ENCODE peak calls at places on chromosome 17, in seven cellular contexts. U is cardiac fibroblast, P is chondrocyte, D is amygdala, G is fibroblast of mammary gland, A is brain microvascular endothelial cell, B is T-helper 2 cell. K is an unnamed sample.
A peak's percentile ranks its signal among the peaks of the same experiment; 100 is the strongest.

GRCh38 chr17:73309727-73310555 is 1.9 kb downstream of the CDC42EP4 start:
- DNase-seq in A (no peak), D (no peak), G (no peak), P (peak; percentile 51), B (no peak), U (no peak), K (no peak)

GRCh38 chr17:38885044-38885727 is 15.3 kb downstream of the LASP1 start:
- DNase-seq in D (no peak), B (no peak), U (no peak), G (no peak), A (no peak), P (no peak), K (no peak)

GRCh38 chr17:65042911-65043310 is 13.6 kb downstream of the GNA13 start:
- DNase-seq in P (no peak), U (no peak), G (no peak), B (no peak), D (no peak), A (no peak), K (no peak)

GRCh38 chr17:18238299-18238698 is 12.9 kb downstream of the LLGL1 start:
- DNase-seq in P (no peak), A (no peak), U (no peak), B (no peak), G (no peak), D (no peak), K (no peak)

GRCh38 chr17:44210342-44211192 is 8.9 kb downstream of the UBTF start:
- DNase-seq in A (peak; percentile 76), U (peak; percentile 86), P (peak; percentile 95), B (peak; percentile 92), D (peak; percentile 80), G (peak; percentile 85), K (peak; percentile 86)

GRCh38 chr17:77440571-77440981 is 299.8 kb downstream of the SEC14L1 start:
- DNase-seq in U (no peak), G (no peak), A (no peak), D (no peak), P (no peak), B (peak; percentile 84), K (no peak)

GRCh38 chr17:65000798-65001197 is 55.7 kb downstream of the GNA13 start:
- DNase-seq in D (no peak), B (no peak), P (no peak), U (no peak), A (no peak), G (no peak), K (no peak)

GRCh38 chr17:72259977-72260376 is 139.2 kb downstream of the SOX9 start:
- DNase-seq in B (no peak), D (no peak), A (no peak), G (no peak), U (no peak), P (no peak), K (no peak)

GRCh38 chr17:38449364-38449763 is 21.1 kb downstream of the ARHGAP23 start:
- DNase-seq in D (no peak), B (no peak), G (no peak), A (no peak), P (no peak), U (no peak), K (no peak)

GRCh38 chr17:75404223-75404738 is 1.2 kb downstream of the GRB2 start:
- DNase-seq in U (peak; percentile 85), B (peak; percentile 73), A (peak; percentile 75), P (no peak), D (peak; percentile 33), G (peak; percentile 79), K (peak; percentile 20)

GRCh38 chr17:38588775-38589174 is 17.0 kb downstream of the SRCIN1 start:
- DNase-seq in U (no peak), P (no peak), G (no peak), B (no peak), A (no peak), D (no peak), K (no peak)

GRCh38 chr17:55672585-55673501 is 49.8 kb downstream of the TMEM100 start:
- DNase-seq in A (no peak), B (no peak), D (no peak), U (peak; percentile 22), G (peak; percentile 73), P (no peak), K (no peak)

GRCh38 chr17:83116783-83117555 is 37.6 kb downstream of the METRNL start:
- DNase-seq in U (no peak), G (no peak), P (peak; percentile 38), B (no peak), D (no peak), A (no peak), K (no peak)

GRCh38 chr17:55426851-55427586 is 5.4 kb upstream of the MMD start:
- DNase-seq in D (no peak), G (peak; percentile 96), A (no peak), P (no peak), B (no peak), U (peak; percentile 87), K (no peak)

GRCh38 chr17:37043201-37043600 is 94.4 kb downstream of the AATF start:
- DNase-seq in P (no peak), D (no peak), B (no peak), G (no peak), A (peak; percentile 28), U (peak; percentile 5), K (no peak)

GRCh38 chr17:17125136-17126084 is 80.7 kb downstream of the PLD6 start:
- DNase-seq in U (no peak), A (no peak), D (no peak), G (peak; percentile 18), B (peak; percentile 21), P (peak; percentile 56), K (no peak)

GRCh38 chr17:1019451-1019850 is 22.5 kb downstream of the TIMM22 start:
- DNase-seq in D (no peak), A (peak; percentile 39), P (no peak), U (no peak), G (no peak), B (no peak), K (no peak)

GRCh38 chr17:76063880-76064546 is 8.3 kb downstream of the SRP68 start:
- DNase-seq in G (no peak), U (no peak), B (peak; percentile 77), A (no peak), D (no peak), P (no peak), K (peak; percentile 45)

GRCh38 chr17:50908860-50909764 is 43.0 kb upstream of the TOB1 start:
- DNase-seq in U (no peak), G (no peak), D (no peak), A (no peak), P (no peak), B (peak; percentile 65), K (no peak)

K was measured in activated T-helper 9 cell treated with anti-CD3 and anti-CD28 coated beads, Interleukin-2, amount 50 U/mL, for 16 hours.